ENCODE peak calls at places on chromosome 18, in eight cellular contexts. A is Panc1, U is cardiac fibroblast, B is psoas muscle, Y is GM12865, L is kidney epithelial cell, F is fibroblast of lung, T is uterus. W is an unnamed sample.

GRCh38 chr18:58136865-58137264 is 92.8 kb downstream of the NEDD4L start:
- DNase-seq in A (no peak), U (no peak), L (no peak), T (no peak), B (no peak), F (peak), Y (no peak), W (no peak)

GRCh38 chr18:69757733-69758132 is 189.9 kb downstream of the CD226 start:
- DNase-seq in Y (no peak), A (no peak), F (peak), L (no peak), U (peak), T (no peak), B (no peak), W (no peak)

GRCh38 chr18:77249583-77250500 is at the start of gene GALR1:
- DNase-seq in A (no peak), T (no peak), F (no peak), B (peak), Y (no peak), U (peak), L (no peak), W (peak)

GRCh38 chr18:24369420-24369819 is 28.2 kb downstream of the OSBPL1A start:
- DNase-seq in F (no peak), L (no peak), A (no peak), U (no peak), T (no peak), B (no peak), Y (no peak), W (no peak)

GRCh38 chr18:9869713-9870430 is 15.9 kb upstream of the TXNDC2 start:
- DNase-seq in T (peak), U (peak), Y (peak), A (peak), B (no peak), F (peak), L (no peak), W (no peak)

GRCh38 chr18:10410472-10411300 is 43.7 kb upstream of the APCDD1 start:
- DNase-seq in U (no peak), L (no peak), T (no peak), B (no peak), Y (no peak), A (no peak), F (no peak), W (no peak)

GRCh38 chr18:46950064-46950656 is 32.8 kb downstream of the KATNAL2 start:
- DNase-seq in A (no peak), Y (peak), F (peak), B (no peak), U (peak), L (no peak), T (no peak), W (no peak)

GRCh38 chr18:44895176-44895798 is 214.6 kb downstream of the SETBP1 start:
- DNase-seq in F (peak), A (peak), B (peak), Y (peak), L (peak), T (no peak), U (peak), W (peak)

GRCh38 chr18:3121256-3121655 is 98.5 kb downstream of the MYOM1 start:
- DNase-seq in U (peak), F (peak), Y (peak), B (no peak), T (no peak), A (no peak), L (no peak), W (no peak)

GRCh38 chr18:10450986-10451385 is 3.4 kb upstream of the APCDD1 start:
- DNase-seq in F (no peak), Y (no peak), L (no peak), U (no peak), A (no peak), B (no peak), T (no peak), W (no peak)

GRCh38 chr18:34901299-34901698 is 139.9 kb upstream of the MAPRE2 start:
- DNase-seq in U (peak), T (no peak), B (no peak), L (no peak), A (no peak), F (peak), Y (no peak), W (no peak)
- TF ChIP-seq CTCF in U (no peak), T (peak), B (peak), L (no peak), A (no peak), F (no peak), Y (no peak), W (no peak)

GRCh38 chr18:27185025-27185763 is at the start of gene CHST9:
- DNase-seq in Y (no peak), L (no peak), B (peak), U (no peak), F (no peak), T (no peak), A (no peak), W (no peak)
- H3K4me3 ChIP-seq in Y (no peak), L (peak), B (peak), U (no peak), F (no peak), T (no peak), A (peak), W (no peak)

GRCh38 chr18:56715121-56715520 is 64.0 kb downstream of the WDR7 start:
- DNase-seq in B (no peak), L (no peak), T (no peak), A (no peak), F (no peak), U (no peak), Y (no peak), W (no peak)

GRCh38 chr18:56711706-56712445 is 60.7 kb downstream of the WDR7 start:
- DNase-seq in B (no peak), Y (no peak), T (no peak), U (peak), L (no peak), A (no peak), F (no peak), W (no peak)

GRCh38 chr18:56712761-56713160 is 61.6 kb downstream of the WDR7 start:
- DNase-seq in Y (no peak), L (no peak), A (no peak), T (no peak), U (no peak), B (no peak), F (no peak), W (no peak)

GRCh38 chr18:56709463-56709862 is 58.3 kb downstream of the WDR7 start:
- DNase-seq in U (peak), Y (peak), A (peak), B (no peak), L (peak), F (peak), T (no peak), W (peak)
- TF ChIP-seq CTCF in U (peak), Y (peak), A (no peak), B (no peak), L (peak), F (no peak), T (no peak), W (peak)

GRCh38 chr18:49490246-49490762 is 3.3 kb upstream of the C18orf32 start:
- DNase-seq in B (no peak), Y (no peak), F (no peak), L (no peak), U (peak), T (no peak), A (no peak), W (no peak)
- H3K4me3 ChIP-seq in B (peak), Y (peak), F (peak), L (peak), U (no peak), T (no peak), A (peak), W (peak)

DNA sequence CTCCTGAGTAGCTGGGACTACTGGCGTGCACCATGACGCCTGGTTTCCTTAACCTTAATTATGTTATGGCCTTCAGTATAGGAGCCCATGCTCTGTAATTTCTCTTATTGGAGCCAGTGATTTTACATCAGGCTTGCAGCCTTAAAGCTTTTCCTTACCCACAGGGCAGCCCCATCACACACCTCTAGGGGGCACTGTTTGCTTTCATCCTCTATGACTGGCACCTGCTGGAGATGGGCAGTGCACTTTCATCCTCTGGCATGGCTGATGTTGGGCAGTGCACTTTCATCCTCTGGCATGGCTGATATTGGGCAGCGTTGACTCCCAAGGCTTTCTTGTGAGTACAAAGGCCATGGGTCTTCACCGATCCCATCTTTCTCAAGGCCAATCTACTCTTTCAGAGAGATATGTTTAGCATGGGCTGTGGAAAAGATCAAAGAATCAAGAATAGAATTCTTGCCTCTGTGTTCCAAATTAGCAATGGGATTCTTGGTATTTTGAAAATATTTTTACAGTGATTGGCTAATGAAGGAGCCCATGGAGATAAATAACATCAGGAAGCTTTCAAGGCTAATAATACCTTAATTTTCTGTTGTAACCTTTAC is 80.7 kb upstream of the MEX3C start:
- DNase-seq in U (peak), B (no peak), A (peak), L (no peak), Y (peak), F (no peak), T (no peak), W (peak)
- TF ChIP-seq CTCF in U (peak), B (peak), A (peak), L (peak), Y (peak), F (no peak), T (no peak), W (peak)

GRCh38 chr18:62198259-62198658 is 11.2 kb downstream of the RELCH start:
- DNase-seq in Y (no peak), U (peak), A (no peak), T (no peak), L (no peak), B (no peak), F (no peak), W (no peak)
- H3K4me3 ChIP-seq in Y (no peak), U (no peak), A (no peak), T (no peak), L (no peak), B (no peak), F (no peak), W (no peak)

GRCh38 chr18:33751613-33752221 is 173.7 kb downstream of the ASXL3 start:
- DNase-seq in L (no peak), F (peak), T (no peak), A (no peak), B (no peak), U (peak), Y (peak), W (no peak)
- TF ChIP-seq CTCF in L (peak), F (peak), T (peak), A (peak), B (peak), U (peak), Y (peak), W (peak)

DNA sequence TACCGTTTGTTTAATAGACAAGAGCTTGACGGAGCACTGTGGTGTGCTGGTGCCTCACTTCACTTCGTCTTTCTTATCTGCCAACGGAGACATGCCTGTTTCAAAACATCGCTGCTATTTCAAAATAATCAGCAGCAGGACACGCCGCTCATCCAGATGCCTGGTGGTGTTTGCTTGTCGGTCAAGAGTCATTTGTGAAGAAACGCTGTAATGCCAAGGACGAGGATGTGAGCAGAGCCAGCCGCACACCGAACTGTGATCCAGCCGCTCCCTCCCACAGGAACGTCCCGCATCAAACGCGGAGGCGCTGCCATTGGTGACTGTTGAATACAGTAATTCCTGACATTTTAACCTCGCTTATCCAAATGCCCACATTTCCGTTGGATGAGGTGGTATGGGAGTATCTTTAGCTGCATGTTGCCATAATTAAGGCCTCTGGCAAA is 432.4 kb downstream of the FBXO15 start:
- DNase-seq in A (no peak), F (peak), B (no peak), Y (no peak), U (peak), T (no peak), L (no peak), W (no peak)
- H3K4me3 ChIP-seq in A (no peak), F (peak), B (no peak), Y (no peak), U (peak), T (no peak), L (no peak), W (no peak)

W was measured in BE2C.